ENCODE peak calls at places on chromosomes 11 and 22, in six cellular contexts. Z is T1000, V is tibial nerve, H is iPS-NIHi11, C is left colon, L is fibroblast of pulmonary artery. G is an unnamed sample.

GRCh38 chr11:46327829-46328228 is 19.4 kb upstream of the DGKZ start:
- DNase-seq in Z (no peak), V (no peak), H (no peak), C (no peak), L (no peak), G (no peak)

GRCh38 chr11:114239632-114240224 is 56.5 kb upstream of the NNMT start:
- DNase-seq in Z (no peak), V (no peak), H (no peak), C (no peak), L (no peak), G (no peak)

GRCh38 chr22:22348127-22348814 is 103.7 kb downstream of the VPREB1 start:
- DNase-seq in Z (no peak), V (no peak), H (peak; percentile 39), C (no peak), L (no peak), G (no peak)

GRCh38 chr11:2138436-2139117 is 612 bp downstream of the IGF2 start:
- DNase-seq in Z (no peak), V (no peak), H (no peak), C (no peak), L (no peak), G (no peak)

GRCh38 chr11:125512106-125512505 is 16.0 kb upstream of the FEZ1 start:
- DNase-seq in Z (no peak), V (no peak), H (no peak), C (no peak), L (no peak), G (no peak)

GRCh38 chr11:32615422-32615821 is 31.8 kb downstream of the EIF3M start:
- DNase-seq in Z (no peak), V (no peak), H (peak; percentile 4), C (no peak), L (peak; percentile 72), G (no peak)

GRCh38 chr22:44634426-44635321 is 67.3 kb upstream of the PRR5 start:
- DNase-seq in Z (no peak), V (no peak), H (no peak), C (no peak), L (no peak), G (no peak)

GRCh38 chr11:61918251-61919112 is 1.1 kb upstream of the RAB3IL1 start:
- DNase-seq in Z (no peak), V (no peak), H (peak; percentile 3), C (peak; percentile 6), L (peak; percentile 42), G (no peak)

GRCh38 chr11:65810046-65810868 is 23.4 kb downstream of the OVOL1 start:
- DNase-seq in Z (no peak), V (no peak), H (no peak), C (no peak), L (no peak), G (no peak)

GRCh38 chr22:44336962-44337657 is 24.4 kb upstream of the SHISAL1 start:
- DNase-seq in Z (no peak), V (no peak), H (no peak), C (no peak), L (no peak), G (no peak)

GRCh38 chr22:42389137-42389536 is 43.1 kb downstream of the NFAM1 start:
- DNase-seq in Z (no peak), V (no peak), H (no peak), C (no peak), L (no peak), G (no peak)

GRCh38 chr11:45333023-45333422 is 46.9 kb upstream of the SYT13 start:
- DNase-seq in Z (no peak), V (no peak), H (no peak), C (no peak), L (peak; percentile 9), G (no peak)

GRCh38 chr11:74871037-74871436 is 77.9 kb downstream of the XRRA1 start:
- DNase-seq in Z (no peak), V (no peak), H (no peak), C (no peak), L (peak; percentile 16), G (no peak)

GRCh38 chr11:5204787-5205186 is 4.3 kb upstream of the OR51V1 start:
- DNase-seq in Z (no peak), V (no peak), H (peak; percentile 71), C (no peak), L (peak; percentile 83), G (no peak)

GRCh38 chr11:69292221-69292648 is 1.7 kb upstream of the MYEOV start:
- DNase-seq in Z (no peak), V (no peak), H (peak; percentile 78), C (no peak), L (peak; percentile 44), G (no peak)

GRCh38 chr22:50498322-50498861 is 9.1 kb downstream of the LMF2 start:
- DNase-seq in Z (no peak), V (no peak), H (peak; percentile 82), C (peak; percentile 79), L (peak; percentile 68), G (peak; percentile 77)

GRCh38 chr11:109405671-109406070 is 16.3 kb upstream of the C11orf87 start:
- DNase-seq in Z (no peak), V (no peak), H (no peak), C (no peak), L (no peak), G (no peak)

GRCh38 chr11:60860943-60861342 is 5.2 kb upstream of the PTGDR2 start:
- DNase-seq in Z (no peak), V (no peak), H (no peak), C (no peak), L (no peak), G (no peak)

GRCh38 chr11:114779189-114779588 is 100.9 kb downstream of the NXPE2 start:
- DNase-seq in Z (no peak), V (no peak), H (no peak), C (no peak), L (no peak), G (no peak)

GRCh38 chr11:71307811-71308645 is 55.7 kb upstream of the SHANK2 start:
- DNase-seq in Z (no peak), V (no peak), H (no peak), C (no peak), L (no peak), G (peak; percentile 3)

GRCh38 chr22:42438293-42438650 is 6.1 kb upstream of the NFAM1 start:
- DNase-seq in Z (no peak), V (no peak), H (no peak), C (no peak), L (no peak), G (no peak)

GRCh38 chr22:43226368-43226979 is 39.5 kb upstream of the TTLL12 start:
- DNase-seq in Z (no peak), V (no peak), H (peak; percentile 83), C (no peak), L (peak; percentile 11), G (no peak)

GRCh38 chr11:46119352-46120216 is 1.7 kb downstream of the PHF21A start:
- DNase-seq in Z (no peak), V (peak; percentile 29), H (peak; percentile 28), C (peak; percentile 47), L (peak; percentile 83), G (peak; percentile 36)

GRCh38 chr22:45885941-45886395 is 91.0 kb downstream of the WNT7B start:
- DNase-seq in Z (no peak), V (no peak), H (no peak), C (no peak), L (no peak), G (no peak)

GRCh38 chr22:27952091-27952490 is 33.0 kb upstream of the PITPNB start:
- DNase-seq in Z (no peak), V (no peak), H (no peak), C (no peak), L (peak; percentile 80), G (no peak)

GRCh38 chr11:114180301-114181055 is 115.7 kb upstream of the NNMT start:
- DNase-seq in Z (no peak), V (no peak), H (peak; percentile 62), C (peak; percentile 78), L (peak; percentile 45), G (peak; percentile 65)

GRCh38 chr11:44979536-44980399 is 29.1 kb upstream of the TP53I11 start:
- DNase-seq in Z (no peak), V (no peak), H (peak; percentile 66), C (peak; percentile 86), L (peak; percentile 46), G (peak; percentile 80)

GRCh38 chr22:31206896-31207687 is 5.0 kb upstream of the LIMK2 start:
- DNase-seq in Z (no peak), V (no peak), H (peak; percentile 23), C (peak; percentile 78), L (peak; percentile 22), G (peak; percentile 89)

GRCh38 chr11:29780756-29781155 is 236.1 kb downstream of the KCNA4 start:
- DNase-seq in Z (no peak), V (no peak), H (no peak), C (no peak), L (no peak), G (no peak)

GRCh38 chr22:19527861-19528417 is 3.7 kb upstream of the CLDN5 start:
- DNase-seq in Z (no peak), V (no peak), H (no peak), C (no peak), L (no peak), G (no peak)

GRCh38 chr22:17749605-17750395 is 24.5 kb downstream of the BID start:
- DNase-seq in Z (no peak), V (no peak), H (no peak), C (no peak), L (no peak), G (no peak)